ENCODE peak calls at places on chromosome 22, in seven cellular contexts. W is A549, Q is tibial nerve, T is stomach, R is transverse colon, O is SK-N-SH, E is K562. P is an unnamed sample.
A peak's percentile ranks its signal among the peaks of the same experiment; 100 is the strongest.

GRCh38 chr22:40410272-40410671 is 39.9 kb downstream of the SGSM3 start:
- DNase-seq in W (no peak), Q (no peak), T (peak; percentile 52), R (no peak), O (no peak), E (no peak), P (peak; percentile 60)

GRCh38 chr22:39634530-39635399 is 64.2 kb downstream of the CACNA1I start:
- DNase-seq in W (peak; percentile 78), Q (no peak), T (peak; percentile 44), R (peak; percentile 49), O (no peak), E (peak; percentile 78), P (no peak)

GRCh38 chr22:19448076-19448607 is 631 bp upstream of the C22orf39 start:
- DNase-seq in W (peak; percentile 39), Q (no peak), T (peak; percentile 28), R (peak; percentile 57), O (peak; percentile 76), E (peak; percentile 72), P (no peak)

GRCh38 chr22:43197271-43197941 is 10.5 kb upstream of the TTLL12 start:
- DNase-seq in W (no peak), Q (no peak), T (no peak), R (no peak), O (no peak), E (no peak), P (no peak)

GRCh38 chr22:40509401-40510134 is 127.0 kb downstream of the MRTFA start:
- DNase-seq in W (no peak), Q (peak; percentile 69), T (peak; percentile 34), R (peak; percentile 53), O (no peak), E (no peak), P (no peak)

GRCh38 chr22:34278121-34278520 is 357.8 kb upstream of the LARGE1 start:
- DNase-seq in W (no peak), Q (no peak), T (no peak), R (no peak), O (no peak), E (no peak), P (no peak)

GRCh38 chr22:45612451-45612901 is 59.2 kb upstream of the ATXN10 start:
- DNase-seq in W (no peak), Q (peak; percentile 50), T (no peak), R (no peak), O (no peak), E (no peak), P (peak; percentile 87)

GRCh38 chr22:34800265-34800664 is 265.7 kb upstream of the ISX start:
- DNase-seq in W (no peak), Q (peak; percentile 33), T (no peak), R (no peak), O (no peak), E (no peak), P (no peak)

DNA sequence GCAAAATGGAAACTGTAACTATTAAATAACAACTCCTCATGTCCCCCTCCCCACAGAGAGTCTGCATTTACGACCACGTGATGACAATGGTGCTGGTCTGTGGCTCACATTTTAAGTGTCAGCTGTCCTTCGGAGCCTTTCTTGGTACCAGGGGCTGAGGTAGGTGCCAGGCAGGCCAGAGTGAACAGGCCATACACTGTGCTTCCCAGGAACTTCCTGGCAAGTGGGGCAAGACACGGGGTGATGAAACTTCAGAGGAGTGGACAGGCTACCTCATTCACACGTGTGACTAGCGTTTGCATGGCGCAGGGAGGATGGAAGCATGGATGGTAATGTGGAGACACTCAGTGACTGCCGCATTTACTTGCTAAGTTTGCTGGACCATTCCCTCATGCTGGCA is 10.4 kb upstream of the YPEL1 start:
- DNase-seq in W (no peak), Q (no peak), T (no peak), R (no peak), O (no peak), E (no peak), P (no peak)
- TF ChIP-seq EP300 in W (no peak), Q (no peak), T (no peak), R (no peak), O (no peak), E (no peak), P (no peak)

GRCh38 chr22:48152916-48153315 is 1390.5 kb downstream of the TBC1D22A start:
- DNase-seq in W (no peak), Q (no peak), T (no peak), R (no peak), O (no peak), E (no peak), P (no peak)
- H3K9me3 ChIP-seq in W (no peaks in the 10 kb centered on the region), Q (no peaks in the 10 kb centered on the region), T (no peaks in the 10 kb centered on the region), R (no peaks in the 10 kb centered on the region), O (no peaks in the 10 kb centered on the region), E (no peaks in the 10 kb centered on the region), P (no peaks in the 10 kb centered on the region)

GRCh38 chr22:26753125-26753862 is 95.9 kb downstream of the MIAT start:
- DNase-seq in W (no peak), Q (no peak), T (no peak), R (no peak), O (no peak), E (no peak), P (no peak)

GRCh38 chr22:26746311-26746710 is 88.9 kb downstream of the MIAT start:
- DNase-seq in W (no peak), Q (no peak), T (no peak), R (no peak), O (no peak), E (no peak), P (no peak)

GRCh38 chr22:26756675-26757293 is 99.4 kb downstream of the MIAT start:
- DNase-seq in W (no peak), Q (peak; percentile 60), T (peak; percentile 59), R (peak; percentile 59), O (peak; percentile 88), E (peak; percentile 57), P (no peak)

GRCh38 chr22:26748845-26749244 is 91.5 kb downstream of the MIAT start:
- DNase-seq in W (no peak), Q (no peak), T (no peak), R (no peak), O (no peak), E (no peak), P (no peak)

GRCh38 chr22:26751217-26751616 is 93.8 kb downstream of the MIAT start:
- DNase-seq in W (peak; percentile 36), Q (no peak), T (no peak), R (no peak), O (no peak), E (peak; percentile 7), P (no peak)
- TF ChIP-seq EP300 in W (no peak), Q (no peak), T (no peak), R (no peak), O (no peak), E (no peak), P (no peak)

GRCh38 chr22:47460870-47461269 is 698.4 kb downstream of the TBC1D22A start:
- DNase-seq in W (no peak), Q (no peak), T (no peak), R (no peak), O (no peak), E (no peak), P (no peak)

GRCh38 chr22:47465222-47465621 is 702.8 kb downstream of the TBC1D22A start:
- DNase-seq in W (no peak), Q (no peak), T (no peak), R (no peak), O (no peak), E (no peak), P (no peak)

GRCh38 chr22:47465809-47466208 is 703.4 kb downstream of the TBC1D22A start:
- DNase-seq in W (no peak), Q (no peak), T (no peak), R (no peak), O (no peak), E (no peak), P (no peak)

GRCh38 chr22:47458348-47458747 is 695.9 kb downstream of the TBC1D22A start:
- DNase-seq in W (no peak), Q (no peak), T (no peak), R (no peak), O (no peak), E (no peak), P (no peak)

DNA sequence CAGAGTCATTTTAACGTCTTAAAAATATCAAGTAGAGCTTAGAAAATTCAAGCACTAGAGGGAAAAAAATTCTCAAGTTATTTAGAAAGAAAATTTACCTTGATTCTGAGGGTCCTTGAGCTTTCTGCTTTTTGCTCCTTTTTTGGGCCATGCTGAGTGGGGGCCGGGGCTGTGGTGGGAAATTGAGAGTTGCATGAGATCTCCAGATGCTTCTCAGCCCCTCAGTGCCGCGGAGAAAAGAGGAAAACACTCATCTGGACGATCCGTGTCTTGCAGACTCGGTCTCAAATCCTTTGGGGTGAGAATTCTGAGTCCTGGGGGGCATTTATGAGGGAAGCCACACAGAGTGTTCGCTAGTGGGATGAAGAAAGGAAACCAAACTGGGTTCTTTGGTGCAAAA is 700.8 kb downstream of the TBC1D22A start:
- DNase-seq in W (no peak), Q (no peak), T (no peak), R (no peak), O (no peak), E (no peak), P (no peak)
- H3K9me3 ChIP-seq in W (no peaks in the 10 kb centered on the region), Q (peaks cover 19% of the 10 kb centered on the region), T (no peaks in the 10 kb centered on the region), R (peaks cover 8% of the 10 kb centered on the region), O (no peaks in the 10 kb centered on the region), E (no peaks in the 10 kb centered on the region), P (no peaks in the 10 kb centered on the region)

GRCh38 chr22:50160947-50161346 is 9.6 kb upstream of the PANX2 start:
- DNase-seq in W (no peak), Q (no peak), T (no peak), R (no peak), O (no peak), E (no peak), P (peak; percentile 64)
- TF ChIP-seq EP300 in W (no peak), Q (no peak), T (no peak), R (no peak), O (no peak), E (no peak), P (no peak)